ENCODE peak calls at places on chromosomes 13 and 19, in nine cellular contexts. U is uterus; L is colonic mucosa; O is endothelial cell of umbilical vein; J is PC-9; S is body of pancreas; B is hepatocyte; T is naive thymus-derived CD4-positive, alpha-beta T cell; W is stomach. Y is an unnamed sample. For H3K4me1, the result is how much of the 10 kb centered on the place peaks cover.

GRCh38 chr19:17296278-17296677 is 6.9 kb downstream of the ABHD8 start:
- DNase-seq in U (no peak), L (no peak), O (peak), J (peak), S (no peak), B (no peak), T (no peak), W (no peak), Y (no peak)

GRCh38 chr13:100513987-100514670 is 74.5 kb downstream of the GGACT start:
- DNase-seq in U (no peak), L (no peak), O (no peak), J (no peak), S (no peak), B (no peak), T (no peak), W (no peak), Y (no peak)

GRCh38 chr13:94233401-94233800 is 246.1 kb downstream of the DCT start:
- DNase-seq in U (peak), L (no peak), O (peak), J (peak), S (no peak), B (peak), T (no peak), W (no peak), Y (no peak)

GRCh38 chr19:11019824-11020223 is 59.0 kb downstream of the SMARCA4 start:
- DNase-seq in U (peak), L (no peak), O (no peak), J (no peak), S (no peak), B (no peak), T (no peak), W (no peak), Y (no peak)

GRCh38 chr13:67100723-67101122 is 129.4 kb downstream of the PCDH9 start:
- DNase-seq in U (no peak), L (no peak), O (no peak), J (no peak), S (no peak), B (peak), T (no peak), W (no peak), Y (no peak)

GRCh38 chr13:109783815-109784589 is 2.4 kb downstream of the IRS2 start:
- DNase-seq in U (peak), L (no peak), O (no peak), J (no peak), S (no peak), B (no peak), T (no peak), W (no peak), Y (peak)

GRCh38 chr13:34462843-34463242 is 479.2 kb upstream of the NBEA start:
- DNase-seq in U (no peak), L (no peak), O (peak), J (peak), S (no peak), B (no peak), T (no peak), W (peak), Y (no peak)

GRCh38 chr13:29361716-29362115 is 233.8 kb downstream of the SLC7A1 start:
- DNase-seq in U (no peak), L (no peak), O (no peak), J (no peak), S (no peak), B (no peak), T (no peak), W (no peak), Y (no peak)

GRCh38 chr13:95083758-95084157 is 217.5 kb downstream of the ABCC4 start:
- DNase-seq in U (no peak), L (no peak), O (peak), J (peak), S (no peak), B (no peak), T (no peak), W (no peak), Y (no peak)

GRCh38 chr19:33486936-33487793 is 34.4 kb downstream of the PEPD start:
- DNase-seq in U (no peak), L (no peak), O (no peak), J (no peak), S (no peak), B (no peak), T (no peak), W (no peak), Y (peak)

GRCh38 chr19:40599331-40600085 is 1.7 kb upstream of the LTBP4 start:
- DNase-seq in U (peak), L (no peak), O (no peak), J (no peak), S (no peak), B (no peak), T (no peak), W (no peak), Y (no peak)

GRCh38 chr19:28608292-28608691 is 604.7 kb downstream of the UQCRFS1 start:
- DNase-seq in U (no peak), L (no peak), O (no peak), J (no peak), S (no peak), B (no peak), T (no peak), W (no peak), Y (no peak)

GRCh38 chr13:32323912-32324311 is 8.6 kb downstream of the BRCA2 start:
- DNase-seq in U (no peak), L (no peak), O (peak), J (no peak), S (no peak), B (no peak), T (no peak), W (no peak), Y (no peak)

GRCh38 chr19:29831041-29831548 is 19.3 kb downstream of the CCNE1 start:
- DNase-seq in U (no peak), L (no peak), O (peak), J (peak), S (no peak), B (no peak), T (peak), W (no peak), Y (no peak)

GRCh38 chr19:37654118-37654517 is 1.1 kb downstream of the ZFP30 start:
- DNase-seq in U (no peak), L (no peak), O (no peak), J (no peak), S (no peak), B (no peak), T (peak), W (no peak), Y (no peak)

GRCh38 chr13:40803316-40803715 is 13.9 kb downstream of the SLC25A15 start:
- DNase-seq in U (no peak), L (no peak), O (no peak), J (no peak), S (no peak), B (no peak), T (no peak), W (no peak), Y (no peak)

GRCh38 chr13:30607908-30608307 is 9.8 kb upstream of the USPL1 start:
- DNase-seq in U (no peak), L (no peak), O (no peak), J (no peak), S (no peak), B (no peak), T (peak), W (peak), Y (peak)

GRCh38 chr13:97328222-97328790 is 105.7 kb upstream of the RAP2A start:
- DNase-seq in U (no peak), L (no peak), O (peak), J (no peak), S (no peak), B (no peak), T (no peak), W (no peak), Y (no peak)

GRCh38 chr19:51784922-51785690 is 9.9 kb upstream of the FPR3 start:
- DNase-seq in U (peak), L (peak), O (no peak), J (peak), S (peak), B (no peak), T (no peak), W (no peak), Y (peak)

GRCh38 chr13:44451109-44451508 is 77.5 kb downstream of the SERP2 start:
- DNase-seq in U (no peak), L (no peak), O (no peak), J (no peak), S (no peak), B (no peak), T (no peak), W (no peak), Y (no peak)

GRCh38 chr13:107421951-107422350 is 793.4 kb downstream of the LIG4 start:
- DNase-seq in U (no peak), L (no peak), O (no peak), J (no peak), S (no peak), B (no peak), T (no peak), W (no peak), Y (no peak)
- H3K4me3 ChIP-seq in U (no peak), L (no peak), O (no peak), J (no peak), S (no peak), B (no peak), T (no peak), W (no peak), Y (no peak)

GRCh38 chr13:39023761-39024160 is 14.1 kb downstream of the PROSER1 start:
- DNase-seq in U (no peak), L (peak), O (no peak), J (peak), S (no peak), B (peak), T (no peak), W (no peak), Y (no peak)
- H3K4me1 ChIP-seq in U (under half), L (under half), O (under half), J (under half), S (under half), B (under half), T (under half), W (under half), Y (under half)

DNA sequence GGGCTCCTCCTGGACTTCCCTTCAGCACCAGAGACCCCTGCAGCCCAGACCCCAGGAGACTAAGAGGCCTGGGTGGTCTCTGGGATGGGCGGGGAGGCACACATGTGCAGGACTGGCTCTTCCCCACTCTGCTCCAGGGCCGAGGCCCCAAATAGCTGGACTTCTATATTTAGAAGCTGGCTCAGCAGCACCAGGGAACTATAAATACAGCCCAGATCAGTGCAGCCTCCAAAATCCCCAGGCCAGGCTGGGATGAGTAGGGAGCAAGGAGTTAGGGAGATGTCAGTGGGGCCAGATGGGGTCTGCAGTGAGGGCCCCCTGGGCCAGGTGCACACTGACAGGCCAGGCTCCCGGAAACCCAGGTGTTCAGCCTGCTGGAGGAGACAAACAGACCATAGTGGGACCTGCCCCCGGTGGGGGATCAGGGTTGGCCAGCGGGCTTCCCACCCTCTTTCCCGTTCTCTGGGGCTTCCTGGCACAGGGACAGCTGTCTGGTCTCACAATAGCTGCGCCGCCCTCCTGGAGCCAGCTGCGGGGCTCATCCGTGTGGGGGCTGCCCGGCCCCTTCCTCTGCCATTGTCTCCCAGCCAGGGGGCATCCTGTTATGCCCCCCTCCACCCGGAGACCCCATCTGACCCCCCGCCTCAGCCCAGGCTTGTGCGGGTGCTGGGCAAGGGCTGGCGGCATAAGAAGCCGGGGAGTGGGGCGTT is 5.5 kb upstream of the ADGRE5 start:
- DNase-seq in U (peak), L (no peak), O (peak), J (no peak), S (no peak), B (no peak), T (no peak), W (no peak), Y (no peak)
- H3K4me3 ChIP-seq in U (no peak), L (no peak), O (no peak), J (no peak), S (no peak), B (no peak), T (peak), W (no peak), Y (no peak)

DNA sequence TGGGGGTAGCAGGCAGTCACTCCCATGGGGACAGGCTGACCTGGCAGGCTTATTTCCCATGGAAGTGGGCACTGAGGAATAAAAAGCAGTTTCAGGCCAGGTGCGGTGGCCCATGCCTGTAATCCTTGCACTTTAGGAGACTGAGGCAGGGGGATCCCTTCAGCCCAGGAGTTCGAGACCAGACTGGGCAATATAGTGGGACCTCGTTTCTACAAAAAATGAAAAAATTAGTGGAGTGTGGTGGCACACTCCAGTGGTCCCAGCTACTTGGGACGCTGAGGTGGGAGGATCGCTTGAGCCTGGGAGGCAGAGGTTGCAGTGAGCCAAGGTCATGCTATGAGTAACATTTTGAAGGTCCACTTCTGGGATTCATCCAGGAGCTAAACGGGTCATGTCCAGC is 6.0 kb downstream of the GJB2 start:
- DNase-seq in U (no peak), L (no peak), O (no peak), J (no peak), S (no peak), B (no peak), T (no peak), W (no peak), Y (no peak)
- H3K4me1 ChIP-seq in U (under half), L (under half), O (under half), J (under half), S (under half), B (under half), T (under half), W (under half), Y (under half)

DNA sequence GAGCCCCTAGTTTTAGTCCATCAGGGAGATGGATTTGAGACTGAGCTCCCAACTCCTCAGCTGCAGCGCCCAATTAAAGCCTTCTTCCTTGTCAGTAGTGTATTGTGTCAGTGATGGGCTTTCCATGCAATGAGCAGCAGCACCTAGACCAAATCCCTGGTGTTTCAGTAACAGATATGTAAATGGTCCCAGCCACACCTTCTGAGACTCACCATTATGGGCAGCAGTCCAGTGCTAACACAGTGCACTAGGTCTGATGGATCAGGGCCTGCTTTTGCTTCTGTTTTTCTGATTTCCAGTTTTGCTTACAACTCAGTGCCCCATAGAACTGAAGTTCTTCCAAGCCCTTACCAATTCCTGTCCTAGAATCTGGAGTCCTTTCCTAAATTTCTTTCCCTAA is 41.8 kb upstream of the MIR17HG start:
- DNase-seq in U (no peak), L (no peak), O (no peak), J (no peak), S (no peak), B (no peak), T (no peak), W (no peak), Y (no peak)
- H3K4me3 ChIP-seq in U (no peak), L (no peak), O (no peak), J (no peak), S (no peak), B (no peak), T (no peak), W (no peak), Y (no peak)

GRCh38 chr13:53357582-53357981 is 329.0 kb downstream of the OLFM4 start:
- DNase-seq in U (no peak), L (no peak), O (no peak), J (no peak), S (no peak), B (no peak), T (no peak), W (no peak), Y (no peak)
- H3K4me1 ChIP-seq in U (under half), L (under half), O (under half), J (under half), S (under half), B (under half), T (under half), W (under half), Y (under half)

GRCh38 chr19:53864308-53864836 is 3.3 kb upstream of the MYADM start:
- DNase-seq in U (no peak), L (peak), O (no peak), J (peak), S (peak), B (peak), T (no peak), W (peak), Y (no peak)

GRCh38 chr19:53867225-53868090 is at the start of gene MYADM:
- DNase-seq in U (peak), L (peak), O (peak), J (peak), S (peak), B (peak), T (peak), W (peak), Y (peak)

GRCh38 chr19:53865918-53866696 is 1.6 kb upstream of the MYADM start:
- DNase-seq in U (peak), L (peak), O (peak), J (peak), S (peak), B (peak), T (peak), W (peak), Y (peak)

GRCh38 chr19:53868091-53868891 is 608 bp downstream of the MYADM start:
- DNase-seq in U (peak), L (peak), O (peak), J (peak), S (peak), B (peak), T (peak), W (peak), Y (peak)

GRCh38 chr19:53865523-53865917 is 2.2 kb upstream of the MYADM start:
- DNase-seq in U (no peak), L (no peak), O (no peak), J (peak), S (no peak), B (no peak), T (no peak), W (no peak), Y (no peak)
- H3K4me3 ChIP-seq in U (peak), L (no peak), O (no peak), J (peak), S (no peak), B (no peak), T (peak), W (no peak), Y (no peak)

DNA sequence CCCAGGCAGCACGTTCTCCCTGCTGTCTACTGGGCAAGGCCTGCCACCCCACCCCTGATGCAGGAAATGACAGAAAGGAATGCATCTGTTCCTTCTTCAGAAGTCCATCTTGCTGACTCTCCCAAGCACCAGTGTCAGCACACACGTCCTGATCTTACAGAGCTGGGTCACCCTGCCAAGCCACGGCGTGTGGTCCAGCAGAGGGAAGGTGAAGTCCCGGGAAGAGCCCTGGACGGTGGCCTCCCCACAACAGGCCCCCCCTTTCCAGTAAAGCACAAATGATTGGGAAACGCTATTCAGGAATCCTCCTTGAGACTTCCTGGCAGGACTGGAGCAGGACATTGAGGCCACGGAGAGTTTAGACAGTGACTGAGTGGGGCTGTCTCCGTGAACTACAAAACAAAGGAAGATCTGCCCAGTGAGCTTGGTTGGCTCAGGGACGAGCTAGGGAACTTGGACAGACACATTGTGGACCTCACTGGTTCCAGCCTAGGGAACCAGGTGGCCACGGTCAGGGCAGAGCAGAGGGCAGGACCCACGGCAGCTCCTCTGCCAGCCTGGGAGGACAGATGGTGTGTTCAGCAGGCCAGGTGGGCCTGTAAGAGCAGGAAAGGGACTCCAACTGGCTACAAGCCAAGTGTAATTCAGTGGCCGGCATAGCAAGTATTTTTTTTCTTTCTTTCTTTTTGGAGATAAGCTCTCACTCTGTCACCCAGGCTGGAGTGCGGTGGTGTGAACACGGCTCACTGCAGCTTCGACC is 41.7 kb downstream of the ELL start:
- DNase-seq in U (peak), L (peak), O (peak), J (no peak), S (peak), B (no peak), T (no peak), W (peak), Y (peak)
- H3K4me1 ChIP-seq in U (under half), L (under half), O (under half), J (under half), S (half or more), B (under half), T (under half), W (under half), Y (under half)

DNA sequence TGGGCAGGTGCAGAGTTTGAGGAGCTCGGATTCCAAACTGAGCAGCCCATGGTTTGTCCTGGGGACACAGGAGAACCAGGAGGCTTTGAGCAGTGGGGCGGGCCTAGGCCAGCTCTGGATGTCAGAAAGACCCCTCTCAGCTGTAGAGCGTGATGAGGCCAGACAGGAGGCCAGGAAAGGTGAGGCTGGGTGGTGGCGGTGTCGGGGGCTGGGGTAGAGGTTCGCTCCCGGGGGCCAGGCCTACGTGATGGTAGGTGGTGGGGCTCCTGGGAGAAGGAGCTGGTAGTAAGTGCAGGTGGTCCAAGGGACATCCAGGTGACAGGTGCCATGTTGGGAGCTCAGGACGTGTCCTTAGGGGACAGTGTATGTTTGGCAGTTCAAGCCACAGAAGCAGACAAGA is 13.5 kb upstream of the PTOV1 start:
- DNase-seq in U (no peak), L (no peak), O (no peak), J (no peak), S (no peak), B (no peak), T (no peak), W (no peak), Y (no peak)
- H3K4me3 ChIP-seq in U (no peak), L (no peak), O (no peak), J (no peak), S (no peak), B (no peak), T (no peak), W (no peak), Y (no peak)

DNA sequence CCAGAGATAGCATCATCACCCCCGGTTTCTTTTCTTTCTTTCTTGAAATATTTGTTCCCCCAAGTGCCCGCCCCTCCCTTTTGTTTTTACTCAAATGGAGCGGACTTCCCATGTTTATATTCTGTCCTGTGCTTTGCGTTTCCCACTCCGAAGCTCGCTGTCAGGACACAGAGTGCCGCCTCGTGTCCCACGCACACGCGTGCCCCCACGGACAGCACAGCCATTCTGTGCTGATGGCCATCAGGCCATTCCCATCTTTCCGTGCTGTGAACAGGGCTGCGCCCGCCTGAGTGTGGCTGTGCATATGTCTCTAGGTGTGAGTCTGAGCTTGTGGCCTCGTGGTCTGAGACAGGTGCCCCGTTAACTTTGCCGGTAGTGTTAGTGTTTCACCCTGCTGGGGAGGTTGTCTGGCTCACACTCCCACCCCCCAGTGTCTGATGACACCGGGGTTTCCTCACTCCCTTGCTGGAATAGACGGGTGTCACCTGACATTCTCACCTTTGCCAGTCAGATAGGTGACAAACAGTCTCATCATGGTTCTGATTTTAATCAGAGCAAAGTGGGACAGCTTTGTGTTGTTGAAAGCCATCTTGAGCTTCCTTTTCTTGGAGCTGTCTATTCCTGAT is 6.9 kb downstream of the PAK4 start:
- DNase-seq in U (no peak), L (no peak), O (peak), J (no peak), S (no peak), B (no peak), T (no peak), W (no peak), Y (peak)
- H3K4me1 ChIP-seq in U (under half), L (under half), O (under half), J (under half), S (half or more), B (half or more), T (under half), W (half or more), Y (under half)

Y was measured in left lung.